ENCODE peak calls at places on chromosomes 16 and 17, in nine cellular contexts. One of them, this sample, is unnamed.

GRCh38 chr17:77458202-77459017 is 317.6 kb downstream of the SEC14L1 start:
- DNase-seq in upper lobe of left lung: peak
- DNase-seq in stomach: no peak
- DNase-seq in GM12891: no peak
- DNase-seq in Panc1: no peak
- DNase-seq in esophagus muscularis mucosa: no peak
- DNase-seq in spleen: no peak
- DNase-seq in breast epithelium: no peak
- DNase-seq in transverse colon: no peak
- DNase-seq in this sample: no peak

GRCh38 chr16:11957591-11958395 is 7.2 kb upstream of the TNFRSF17 start:
- DNase-seq in upper lobe of left lung: no peak
- DNase-seq in stomach: no peak
- DNase-seq in GM12891: no peak
- DNase-seq in Panc1: no peak
- DNase-seq in esophagus muscularis mucosa: no peak
- DNase-seq in spleen: no peak
- DNase-seq in breast epithelium: no peak
- DNase-seq in transverse colon: no peak
- DNase-seq in this sample: no peak

GRCh38 chr17:37107406-37108083 is 158.8 kb downstream of the AATF start:
- DNase-seq in upper lobe of left lung: peak
- DNase-seq in stomach: peak
- DNase-seq in GM12891: no peak
- DNase-seq in Panc1: no peak
- DNase-seq in esophagus muscularis mucosa: no peak
- DNase-seq in spleen: no peak
- DNase-seq in breast epithelium: peak
- DNase-seq in transverse colon: no peak
- DNase-seq in this sample: no peak

GRCh38 chr16:87012954-87013938 is 303.9 kb downstream of the C16orf95 start:
- DNase-seq in upper lobe of left lung: peak
- DNase-seq in stomach: no peak
- DNase-seq in GM12891: no peak
- DNase-seq in Panc1: no peak
- DNase-seq in esophagus muscularis mucosa: no peak
- DNase-seq in spleen: no peak
- DNase-seq in breast epithelium: no peak
- DNase-seq in transverse colon: no peak
- DNase-seq in this sample: no peak

GRCh38 chr16:71927383-71927782 is 32.1 kb downstream of the IST1 start:
- DNase-seq in upper lobe of left lung: no peak
- DNase-seq in stomach: peak
- DNase-seq in GM12891: no peak
- DNase-seq in Panc1: no peak
- DNase-seq in esophagus muscularis mucosa: no peak
- DNase-seq in spleen: no peak
- DNase-seq in breast epithelium: peak
- DNase-seq in transverse colon: peak
- DNase-seq in this sample: peak

GRCh38 chr17:15441315-15441714 is 26.1 kb downstream of the CDRT4 start:
- DNase-seq in upper lobe of left lung: no peak
- DNase-seq in stomach: no peak
- DNase-seq in GM12891: no peak
- DNase-seq in Panc1: no peak
- DNase-seq in esophagus muscularis mucosa: no peak
- DNase-seq in spleen: no peak
- DNase-seq in breast epithelium: no peak
- DNase-seq in transverse colon: no peak
- DNase-seq in this sample: no peak

GRCh38 chr17:29076722-29077121 is 33.8 kb downstream of the PIPOX start:
- DNase-seq in upper lobe of left lung: no peak
- DNase-seq in stomach: no peak
- DNase-seq in GM12891: no peak
- DNase-seq in Panc1: no peak
- DNase-seq in esophagus muscularis mucosa: no peak
- DNase-seq in spleen: no peak
- DNase-seq in breast epithelium: no peak
- DNase-seq in transverse colon: no peak
- DNase-seq in this sample: no peak

GRCh38 chr17:51427259-51428255 is 167.2 kb downstream of the UTP18 start:
- DNase-seq in upper lobe of left lung: no peak
- DNase-seq in stomach: no peak
- DNase-seq in GM12891: peak
- DNase-seq in Panc1: no peak
- DNase-seq in esophagus muscularis mucosa: peak
- DNase-seq in spleen: no peak
- DNase-seq in breast epithelium: no peak
- DNase-seq in transverse colon: no peak
- DNase-seq in this sample: no peak

GRCh38 chr16:79600636-79601091 is at the start of gene MAF:
- DNase-seq in upper lobe of left lung: peak
- DNase-seq in stomach: peak
- DNase-seq in GM12891: peak
- DNase-seq in Panc1: no peak
- DNase-seq in esophagus muscularis mucosa: peak
- DNase-seq in spleen: peak
- DNase-seq in breast epithelium: peak
- DNase-seq in transverse colon: peak
- DNase-seq in this sample: no peak

GRCh38 chr16:67170948-67171649 is 761 bp downstream of the NOL3 start:
- DNase-seq in upper lobe of left lung: no peak
- DNase-seq in stomach: no peak
- DNase-seq in GM12891: no peak
- DNase-seq in Panc1: no peak
- DNase-seq in esophagus muscularis mucosa: no peak
- DNase-seq in spleen: no peak
- DNase-seq in breast epithelium: no peak
- DNase-seq in transverse colon: no peak
- DNase-seq in this sample: no peak

GRCh38 chr16:58026705-58027340 is 1.3 kb downstream of the MMP15 start:
- DNase-seq in upper lobe of left lung: peak
- DNase-seq in stomach: peak
- DNase-seq in GM12891: no peak
- DNase-seq in Panc1: no peak
- DNase-seq in esophagus muscularis mucosa: no peak
- DNase-seq in spleen: peak
- DNase-seq in breast epithelium: no peak
- DNase-seq in transverse colon: peak
- DNase-seq in this sample: no peak

GRCh38 chr16:728131-728889 is 1.4 kb downstream of the HAGHL start:
- DNase-seq in upper lobe of left lung: peak
- DNase-seq in stomach: peak
- DNase-seq in GM12891: peak
- DNase-seq in Panc1: no peak
- DNase-seq in esophagus muscularis mucosa: no peak
- DNase-seq in spleen: peak
- DNase-seq in breast epithelium: no peak
- DNase-seq in transverse colon: peak
- DNase-seq in this sample: no peak

GRCh38 chr17:79220201-79220714 is 145.6 kb downstream of the ENGASE start:
- DNase-seq in upper lobe of left lung: no peak
- DNase-seq in stomach: no peak
- DNase-seq in GM12891: no peak
- DNase-seq in Panc1: no peak
- DNase-seq in esophagus muscularis mucosa: no peak
- DNase-seq in spleen: no peak
- DNase-seq in breast epithelium: no peak
- DNase-seq in transverse colon: no peak
- DNase-seq in this sample: no peak

GRCh38 chr16:67278773-67279295 is 498 bp upstream of the PLEKHG4 start:
- DNase-seq in upper lobe of left lung: no peak
- DNase-seq in stomach: no peak
- DNase-seq in GM12891: peak
- DNase-seq in Panc1: no peak
- DNase-seq in esophagus muscularis mucosa: no peak
- DNase-seq in spleen: no peak
- DNase-seq in breast epithelium: no peak
- DNase-seq in transverse colon: peak
- DNase-seq in this sample: no peak

GRCh38 chr16:13036600-13036999 is 135.2 kb downstream of the SHISA9 start:
- DNase-seq in upper lobe of left lung: no peak
- DNase-seq in stomach: peak
- DNase-seq in GM12891: no peak
- DNase-seq in Panc1: no peak
- DNase-seq in esophagus muscularis mucosa: no peak
- DNase-seq in spleen: no peak
- DNase-seq in breast epithelium: no peak
- DNase-seq in transverse colon: no peak
- DNase-seq in this sample: peak

GRCh38 chr16:30745082-30745481 is 3.1 kb upstream of the PHKG2 start:
- DNase-seq in upper lobe of left lung: no peak
- DNase-seq in stomach: no peak
- DNase-seq in GM12891: no peak
- DNase-seq in Panc1: no peak
- DNase-seq in esophagus muscularis mucosa: no peak
- DNase-seq in spleen: no peak
- DNase-seq in breast epithelium: no peak
- DNase-seq in transverse colon: no peak
- DNase-seq in this sample: no peak

GRCh38 chr17:57553991-57554825 is 190.9 kb downstream of the CCDC182 start:
- DNase-seq in upper lobe of left lung: no peak
- DNase-seq in stomach: no peak
- DNase-seq in GM12891: no peak
- DNase-seq in Panc1: no peak
- DNase-seq in esophagus muscularis mucosa: no peak
- DNase-seq in spleen: no peak
- DNase-seq in breast epithelium: no peak
- DNase-seq in transverse colon: peak
- DNase-seq in this sample: no peak
- TF ChIP-seq POLR2AphosphoS5 in upper lobe of left lung: no peak
- TF ChIP-seq POLR2AphosphoS5 in stomach: no peak
- TF ChIP-seq POLR2AphosphoS5 in GM12891: no peak
- TF ChIP-seq POLR2AphosphoS5 in Panc1: no peak
- TF ChIP-seq POLR2AphosphoS5 in esophagus muscularis mucosa: no peak
- TF ChIP-seq POLR2AphosphoS5 in spleen: no peak
- TF ChIP-seq POLR2AphosphoS5 in breast epithelium: no peak
- TF ChIP-seq POLR2AphosphoS5 in transverse colon: no peak
- TF ChIP-seq POLR2AphosphoS5 in this sample: no peak

DNA sequence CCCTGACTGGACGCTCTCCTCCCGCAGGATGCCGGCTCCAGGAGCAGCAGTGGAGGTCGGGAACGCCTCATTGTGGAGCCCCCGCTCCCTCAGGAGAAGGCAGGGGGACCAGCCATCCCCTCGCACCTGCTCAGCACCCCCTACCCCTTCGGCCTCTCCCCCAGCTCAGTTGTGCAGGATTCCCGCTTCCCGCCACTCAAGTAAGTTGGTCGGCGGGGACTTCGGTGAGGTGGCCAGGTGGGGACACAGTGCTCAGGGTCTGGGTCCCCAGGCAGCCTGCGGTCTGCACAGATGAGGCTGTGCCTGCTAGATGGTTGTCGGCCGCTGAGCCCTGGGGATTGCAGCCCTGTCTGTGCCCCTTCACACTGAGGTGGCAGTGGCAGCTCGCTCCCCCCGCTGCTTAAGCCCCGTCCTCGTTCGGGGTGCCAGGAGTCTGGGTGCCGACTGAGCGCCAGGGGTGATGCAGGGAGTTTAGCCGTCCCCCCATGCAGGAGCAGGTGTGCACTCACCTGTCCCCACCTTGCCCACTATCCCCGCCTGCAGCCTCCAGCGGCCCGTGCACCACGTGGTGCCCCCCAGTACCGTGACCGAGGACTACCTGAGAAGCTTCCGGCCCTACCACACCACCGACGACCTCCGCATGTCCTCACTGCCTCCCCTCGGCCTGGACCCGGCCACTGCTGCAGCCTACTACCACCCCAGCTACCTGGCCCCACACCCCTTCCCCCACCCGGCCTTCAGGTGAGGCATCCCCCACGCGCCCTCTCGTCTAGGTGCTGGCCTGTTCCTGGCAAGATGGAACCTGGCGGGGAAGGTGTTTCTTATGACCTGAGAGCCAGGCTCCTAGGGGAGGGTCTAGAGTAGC is 34.3 kb downstream of the GINS2 start:
- DNase-seq in upper lobe of left lung: peak
- DNase-seq in stomach: no peak
- DNase-seq in GM12891: no peak
- DNase-seq in Panc1: no peak
- DNase-seq in esophagus muscularis mucosa: no peak
- DNase-seq in spleen: peak
- DNase-seq in breast epithelium: no peak
- DNase-seq in transverse colon: no peak
- DNase-seq in this sample: no peak
- TF ChIP-seq POLR2AphosphoS5 in upper lobe of left lung: no peak
- TF ChIP-seq POLR2AphosphoS5 in stomach: no peak
- TF ChIP-seq POLR2AphosphoS5 in GM12891: no peak
- TF ChIP-seq POLR2AphosphoS5 in Panc1: no peak
- TF ChIP-seq POLR2AphosphoS5 in esophagus muscularis mucosa: no peak
- TF ChIP-seq POLR2AphosphoS5 in spleen: peak
- TF ChIP-seq POLR2AphosphoS5 in breast epithelium: no peak
- TF ChIP-seq POLR2AphosphoS5 in transverse colon: no peak
- TF ChIP-seq POLR2AphosphoS5 in this sample: no peak

DNA sequence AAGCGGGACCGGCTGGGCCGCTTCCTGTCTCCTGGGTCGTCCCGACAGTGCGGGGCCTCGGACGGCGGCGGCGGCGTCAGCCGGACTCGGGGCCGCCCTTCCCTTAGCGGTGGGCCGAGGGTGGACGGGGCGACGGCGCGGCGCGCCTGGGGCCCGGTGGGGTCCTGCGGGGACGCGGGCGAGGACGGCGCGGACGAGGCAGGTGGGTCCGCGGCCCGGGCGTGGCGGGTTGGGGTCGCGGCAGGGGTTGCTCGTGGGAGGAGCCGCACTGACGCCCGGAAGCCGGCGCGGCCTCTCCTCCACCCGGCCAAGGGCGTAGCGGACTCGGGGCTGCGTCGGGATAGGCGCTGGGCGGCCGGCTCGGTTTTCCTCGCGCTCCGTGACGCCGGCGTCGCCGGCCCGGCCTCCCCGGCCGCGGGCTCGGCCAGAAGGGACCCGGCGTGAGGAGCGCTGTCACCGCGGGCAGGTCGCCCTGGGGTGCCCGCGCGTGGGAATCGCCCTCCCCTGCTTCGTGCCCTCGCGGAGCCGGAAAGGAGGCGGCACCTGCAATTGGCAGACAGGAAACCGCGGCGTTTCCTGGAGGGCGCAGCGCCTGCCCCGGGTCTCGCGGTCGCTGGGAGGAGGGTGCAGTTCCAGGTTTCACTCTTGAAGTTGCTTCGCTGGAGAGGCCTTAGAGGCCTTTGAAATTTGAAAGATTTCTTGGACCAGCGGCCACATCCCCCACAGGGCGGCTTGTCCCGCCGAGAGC is 481 bp downstream of the ZNF276 start:
- DNase-seq in upper lobe of left lung: peak
- DNase-seq in stomach: peak
- DNase-seq in GM12891: no peak
- DNase-seq in Panc1: no peak
- DNase-seq in esophagus muscularis mucosa: peak
- DNase-seq in spleen: peak
- DNase-seq in breast epithelium: no peak
- DNase-seq in transverse colon: peak
- DNase-seq in this sample: no peak
- TF ChIP-seq POLR2AphosphoS5 in upper lobe of left lung: peak
- TF ChIP-seq POLR2AphosphoS5 in stomach: peak
- TF ChIP-seq POLR2AphosphoS5 in GM12891: no peak
- TF ChIP-seq POLR2AphosphoS5 in Panc1: peak
- TF ChIP-seq POLR2AphosphoS5 in esophagus muscularis mucosa: peak
- TF ChIP-seq POLR2AphosphoS5 in spleen: peak
- TF ChIP-seq POLR2AphosphoS5 in breast epithelium: no peak
- TF ChIP-seq POLR2AphosphoS5 in transverse colon: peak
- TF ChIP-seq POLR2AphosphoS5 in this sample: no peak

DNA sequence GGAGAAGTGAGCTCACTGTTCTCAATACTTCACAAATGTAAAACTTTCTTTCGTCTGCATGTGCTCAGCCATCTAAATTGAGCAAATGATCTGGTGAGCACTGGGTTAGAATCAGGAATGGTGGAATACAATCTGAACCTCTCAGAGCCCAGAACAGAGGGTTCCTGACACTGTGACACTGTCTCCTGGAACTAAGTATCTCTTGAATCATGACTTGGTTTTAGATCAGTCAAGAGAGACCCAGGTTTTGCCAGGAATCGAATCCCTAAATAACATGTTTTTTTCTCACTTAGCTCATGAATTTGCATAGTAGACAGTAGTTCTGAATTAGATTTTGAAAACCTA is 49.3 kb downstream of the SF3B3 start:
- DNase-seq in upper lobe of left lung: no peak
- DNase-seq in stomach: no peak
- DNase-seq in GM12891: no peak
- DNase-seq in Panc1: no peak
- DNase-seq in esophagus muscularis mucosa: no peak
- DNase-seq in spleen: no peak
- DNase-seq in breast epithelium: no peak
- DNase-seq in transverse colon: no peak
- DNase-seq in this sample: no peak
- TF ChIP-seq POLR2AphosphoS5 in upper lobe of left lung: no peak
- TF ChIP-seq POLR2AphosphoS5 in stomach: no peak
- TF ChIP-seq POLR2AphosphoS5 in GM12891: no peak
- TF ChIP-seq POLR2AphosphoS5 in Panc1: no peak
- TF ChIP-seq POLR2AphosphoS5 in esophagus muscularis mucosa: no peak
- TF ChIP-seq POLR2AphosphoS5 in spleen: no peak
- TF ChIP-seq POLR2AphosphoS5 in breast epithelium: no peak
- TF ChIP-seq POLR2AphosphoS5 in transverse colon: no peak
- TF ChIP-seq POLR2AphosphoS5 in this sample: no peak